ENCODE peak calls at places on chromosomes 5 and 9, in seven cellular contexts. K, T, B, Y, C, L and X are unnamed samples.

GRCh38 chr5:163846512-163846911 is 341.1 kb downstream of the MAT2B start:
- DNase-seq in T (no peak), C (no peak), Y (no peak), K (no peak), B (no peak), L (no peak), X (no peak)

GRCh38 chr5:35365756-35366155 is 135.5 kb upstream of the PRLR start:
- DNase-seq in Y (no peak), T (no peak), K (no peak), C (no peak), L (no peak), B (no peak), X (no peak)

GRCh38 chr9:109918359-109919163 is 138.6 kb downstream of the PALM2AKAP2 start:
- DNase-seq in Y (no peak), C (no peak), K (no peak), B (no peak), T (no peak), L (no peak), X (no peak)

GRCh38 chr9:69885931-69886330 is 65.3 kb downstream of the CFAP95 start:
- DNase-seq in L (no peak), B (peak), K (no peak), Y (no peak), C (no peak), T (no peak), X (no peak)

GRCh38 chr5:99543841-99544240 is 615.0 kb upstream of the CHD1 start:
- DNase-seq in C (no peak), L (no peak), B (no peak), K (no peak), T (no peak), Y (peak), X (no peak)

GRCh38 chr9:4225291-4226119 is 74.4 kb downstream of the GLIS3 start:
- DNase-seq in C (no peak), K (no peak), Y (no peak), L (no peak), T (no peak), B (peak), X (no peak)

GRCh38 chr9:2962471-2963172 is 118.7 kb upstream of the PUM3 start:
- DNase-seq in L (no peak), C (no peak), T (no peak), Y (no peak), B (no peak), K (no peak), X (no peak)

GRCh38 chr9:136022731-136023400 is 61.7 kb upstream of the UBAC1 start:
- DNase-seq in C (peak), B (no peak), L (peak), T (no peak), K (peak), Y (no peak), X (peak)

GRCh38 chr5:124060413-124061095 is 548.6 kb downstream of the CSNK1G3 start:
- DNase-seq in C (no peak), B (no peak), Y (no peak), T (no peak), K (no peak), L (no peak), X (no peak)

GRCh38 chr5:137935694-137936093 is 46.4 kb downstream of the PKD2L2 start:
- DNase-seq in Y (no peak), B (no peak), L (no peak), K (no peak), C (no peak), T (no peak), X (no peak)

GRCh38 chr9:21110708-21111576 is 30.7 kb downstream of the IFNW1 start:
- DNase-seq in B (peak), Y (peak), C (no peak), K (peak), L (no peak), T (no peak), X (no peak)

GRCh38 chr9:21505425-21506179 is 23.5 kb upstream of the IFNE start:
- DNase-seq in Y (no peak), K (no peak), C (no peak), L (no peak), T (no peak), B (no peak), X (no peak)

GRCh38 chr5:178336889-178337785 is 104.5 kb upstream of the PHYKPL start:
- DNase-seq in L (peak), K (no peak), B (no peak), Y (no peak), T (no peak), C (no peak), X (peak)

GRCh38 chr9:10704720-10705119 is 91.9 kb upstream of the PTPRD start:
- DNase-seq in L (no peak), K (no peak), Y (no peak), B (no peak), C (no peak), T (no peak), X (no peak)

GRCh38 chr9:21964925-21965385 is 29.2 kb downstream of the CDKN2A start:
- DNase-seq in B (no peak), K (peak), T (no peak), C (no peak), L (peak), Y (no peak), X (no peak)

GRCh38 chr5:160434022-160434531 is 12.4 kb downstream of the PTTG1 start:
- DNase-seq in L (no peak), B (no peak), C (no peak), K (no peak), Y (no peak), T (no peak), X (no peak)

GRCh38 chr5:36150676-36151433 is 832 bp downstream of the LMBRD2 start:
- DNase-seq in B (peak), L (no peak), K (peak), Y (no peak), T (no peak), C (no peak), X (peak)

GRCh38 chr9:19127881-19128719 is 808 bp upstream of the PLIN2 start:
- DNase-seq in L (peak), B (peak), C (peak), T (peak), Y (peak), K (peak), X (peak)

GRCh38 chr9:133527444-133527920 is 2.7 kb upstream of the MYMK start:
- DNase-seq in Y (no peak), B (no peak), C (no peak), T (no peak), L (peak), K (no peak), X (peak)

GRCh38 chr5:90528704-90529233 is 615 bp downstream of the LYSMD3 start:
- DNase-seq in C (no peak), K (no peak), Y (peak), L (no peak), T (peak), B (no peak), X (no peak)

GRCh38 chr9:14156046-14156445 is 157.9 kb downstream of the NFIB start:
- DNase-seq in Y (no peak), B (no peak), K (no peak), L (no peak), T (no peak), C (no peak), X (no peak)

GRCh38 chr9:37335238-37335637 is 87.3 kb upstream of the GRHPR start:
- DNase-seq in L (no peak), B (no peak), Y (no peak), K (no peak), C (no peak), T (no peak), X (no peak)

GRCh38 chr5:140299056-140299455 is 3.8 kb downstream of the PFDN1 start:
- DNase-seq in C (no peak), L (no peak), B (no peak), K (no peak), T (no peak), Y (no peak), X (no peak)

GRCh38 chr9:15693701-15694100 is 140.9 kb downstream of the CCDC171 start:
- DNase-seq in C (no peak), B (no peak), T (no peak), Y (no peak), K (no peak), L (no peak), X (no peak)

GRCh38 chr9:36572515-36573418 is at the start of gene MELK:
- DNase-seq in C (peak), Y (peak), T (peak), L (peak), B (peak), K (peak), X (peak)

GRCh38 chr9:16309350-16310271 is 560.9 kb downstream of the BNC2 start:
- DNase-seq in T (peak), K (no peak), C (peak), Y (peak), B (no peak), L (peak), X (peak)

GRCh38 chr5:147690595-147690994 is 91.9 kb downstream of the JAKMIP2 start:
- DNase-seq in K (no peak), T (no peak), L (no peak), C (no peak), B (peak), Y (no peak), X (no peak)

GRCh38 chr5:460413-460700 is 17.4 kb downstream of the EXOC3 start:
- DNase-seq in B (no peak), C (peak), T (peak), K (no peak), L (no peak), Y (no peak), X (no peak)

GRCh38 chr5:76401801-76402250 is 1.3 kb upstream of the IQGAP2 start:
- DNase-seq in B (no peak), T (no peak), C (no peak), L (no peak), Y (no peak), K (no peak), X (no peak)

GRCh38 chr9:98708103-98708932 is 417 bp downstream of the GABBR2 start:
- DNase-seq in C (peak), K (no peak), L (no peak), T (no peak), Y (no peak), B (peak), X (no peak)

GRCh38 chr5:67094476-67095300 is 101.9 kb downstream of the CD180 start:
- DNase-seq in T (peak), B (no peak), Y (peak), C (no peak), L (no peak), K (no peak), X (peak)
- H3K4me3 ChIP-seq in T (no peak), B (no peak), Y (no peak), C (no peak), L (no peak), K (no peak), X (no peak)

GRCh38 chr5:84239509-84239908 is 145.2 kb downstream of the EDIL3 start:
- DNase-seq in T (no peak), C (no peak), K (no peak), L (no peak), B (no peak), Y (no peak), X (no peak)

GRCh38 chr5:84248013-84248412 is 136.7 kb downstream of the EDIL3 start:
- DNase-seq in T (no peak), K (no peak), Y (no peak), L (no peak), C (no peak), B (peak), X (no peak)

GRCh38 chr5:84237126-84237525 is 147.6 kb downstream of the EDIL3 start:
- DNase-seq in C (no peak), K (no peak), B (no peak), T (no peak), Y (no peak), L (no peak), X (no peak)

DNA sequence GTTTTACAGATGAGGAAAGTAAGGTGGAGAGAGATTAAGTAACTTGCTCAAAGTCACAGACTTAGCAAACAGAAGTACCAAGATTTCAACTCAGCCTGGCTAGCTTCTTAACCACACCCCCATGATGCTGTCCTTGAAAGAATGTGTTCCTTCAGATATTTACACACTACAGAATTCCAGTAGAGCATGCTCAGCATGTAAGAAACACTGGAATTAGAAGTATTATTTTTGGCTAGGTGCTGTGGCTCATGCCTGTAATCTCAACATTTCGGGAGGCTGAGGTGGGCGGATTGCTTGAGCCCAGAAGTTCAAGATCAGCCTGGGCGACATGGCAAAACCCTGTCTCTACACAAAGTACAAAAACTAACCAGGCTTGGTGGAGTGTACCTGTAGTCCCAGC is 142.4 kb downstream of the EDIL3 start:
- DNase-seq in L (no peak), C (no peak), T (no peak), B (peak), K (no peak), Y (no peak), X (no peak)
- TF ChIP-seq POLR2A in L (no peak), C (no peak), T (no peak), B (no peak), K (no peak), Y (no peak), X (no peak)

GRCh38 chr5:73818357-73818756 is 192.4 kb downstream of the ARHGEF28 start:
- DNase-seq in B (no peak), T (no peak), Y (no peak), K (no peak), L (no peak), C (no peak), X (no peak)

GRCh38 chr5:73820321-73820720 is 194.3 kb downstream of the ARHGEF28 start:
- DNase-seq in T (no peak), Y (no peak), B (no peak), K (no peak), C (no peak), L (no peak), X (no peak)

GRCh38 chr5:73815631-73816030 is 189.6 kb downstream of the ARHGEF28 start:
- DNase-seq in T (no peak), Y (no peak), B (no peak), L (no peak), C (no peak), K (no peak), X (no peak)

GRCh38 chr5:73814234-73814846 is 188.3 kb downstream of the ARHGEF28 start:
- DNase-seq in B (no peak), T (no peak), C (no peak), K (no peak), L (no peak), Y (no peak), X (no peak)

GRCh38 chr5:73816656-73817420 is 190.8 kb downstream of the ARHGEF28 start:
- DNase-seq in L (no peak), C (no peak), K (no peak), B (no peak), T (no peak), Y (no peak), X (no peak)
- H3K4me3 ChIP-seq in L (no peak), C (no peak), K (no peak), B (no peak), T (no peak), Y (no peak), X (no peak)

GRCh38 chr9:6007770-6008168 is 7.7 kb downstream of the RANBP6 start:
- DNase-seq in C (peak), B (peak), L (peak), Y (peak), T (peak), K (peak), X (peak)
- TF ChIP-seq POLR2A in C (no peak), B (peak), L (no peak), Y (no peak), T (no peak), K (no peak), X (peak)

GRCh38 chr5:55925677-55926076 is 69.1 kb downstream of the IL6ST start:
- DNase-seq in T (no peak), K (no peak), Y (no peak), C (no peak), B (peak), L (no peak), X (no peak)

GRCh38 chr5:55923177-55923872 is 71.4 kb downstream of the IL6ST start:
- DNase-seq in K (no peak), C (peak), Y (no peak), B (no peak), L (no peak), T (no peak), X (peak)

GRCh38 chr5:55925181-55925580 is 69.6 kb downstream of the IL6ST start:
- DNase-seq in T (no peak), K (no peak), B (no peak), C (peak), L (no peak), Y (no peak), X (no peak)

GRCh38 chr5:55924744-55925143 is 70.0 kb downstream of the IL6ST start:
- DNase-seq in T (no peak), Y (no peak), K (no peak), L (no peak), B (no peak), C (peak), X (no peak)

GRCh38 chr5:55923873-55924500 is 70.8 kb downstream of the IL6ST start:
- DNase-seq in K (no peak), T (no peak), B (no peak), L (no peak), C (peak), Y (no peak), X (no peak)
- H3K4me3 ChIP-seq in K (no peak), T (no peak), B (no peak), L (no peak), C (no peak), Y (no peak), X (peak)

DNA sequence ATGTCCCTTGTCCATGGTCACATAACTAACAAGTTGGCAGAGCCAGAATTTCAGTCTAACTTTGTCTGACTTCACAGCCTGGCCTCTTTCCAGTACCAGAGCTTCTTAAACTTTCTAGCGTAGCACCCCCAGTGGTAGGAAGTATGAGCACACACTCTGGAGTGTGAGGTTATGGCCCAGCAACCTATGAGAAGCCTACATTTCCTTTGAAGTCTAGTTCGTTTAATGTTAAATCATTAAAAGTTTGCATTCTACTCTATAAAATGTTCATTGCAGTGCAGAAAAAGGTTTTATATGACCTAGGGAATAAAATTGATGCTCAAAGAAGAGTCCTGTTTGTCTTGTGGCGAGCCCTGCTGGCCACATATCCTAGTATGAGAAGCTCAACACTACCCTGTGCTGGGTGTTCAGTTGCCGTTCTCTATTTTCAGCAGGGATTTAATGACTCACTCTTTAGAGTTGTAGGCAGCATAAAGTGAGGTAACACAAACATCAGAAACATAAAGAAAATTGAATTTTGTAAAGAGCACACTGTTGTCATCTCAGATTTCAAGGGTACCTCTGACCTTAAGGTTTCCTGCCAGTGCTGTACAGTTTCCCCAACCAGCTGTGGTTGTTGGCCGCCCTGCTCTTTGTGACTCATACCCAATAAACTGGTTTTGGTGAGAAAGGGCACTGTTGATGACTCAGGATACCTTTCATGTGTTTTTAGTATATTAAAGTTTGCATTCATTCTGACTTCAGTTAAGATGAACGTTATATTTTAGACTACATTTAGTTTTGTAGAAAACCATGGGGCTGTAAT is 14.3 kb downstream of the MCCC2 start:
- DNase-seq in L (no peak), K (peak), Y (no peak), T (peak), B (peak), C (no peak), X (peak)
- TF ChIP-seq POLR2A in L (no peak), K (no peak), Y (no peak), T (no peak), B (no peak), C (no peak), X (no peak)

GRCh38 chr9:35350212-35350611 is 139.7 kb upstream of the RUSC2 start:
- DNase-seq in K (no peak), T (no peak), B (no peak), L (no peak), C (no peak), Y (no peak), X (no peak)
- H3K4me3 ChIP-seq in K (no peak), T (no peak), B (no peak), L (no peak), C (no peak), Y (no peak), X (no peak)

DNA sequence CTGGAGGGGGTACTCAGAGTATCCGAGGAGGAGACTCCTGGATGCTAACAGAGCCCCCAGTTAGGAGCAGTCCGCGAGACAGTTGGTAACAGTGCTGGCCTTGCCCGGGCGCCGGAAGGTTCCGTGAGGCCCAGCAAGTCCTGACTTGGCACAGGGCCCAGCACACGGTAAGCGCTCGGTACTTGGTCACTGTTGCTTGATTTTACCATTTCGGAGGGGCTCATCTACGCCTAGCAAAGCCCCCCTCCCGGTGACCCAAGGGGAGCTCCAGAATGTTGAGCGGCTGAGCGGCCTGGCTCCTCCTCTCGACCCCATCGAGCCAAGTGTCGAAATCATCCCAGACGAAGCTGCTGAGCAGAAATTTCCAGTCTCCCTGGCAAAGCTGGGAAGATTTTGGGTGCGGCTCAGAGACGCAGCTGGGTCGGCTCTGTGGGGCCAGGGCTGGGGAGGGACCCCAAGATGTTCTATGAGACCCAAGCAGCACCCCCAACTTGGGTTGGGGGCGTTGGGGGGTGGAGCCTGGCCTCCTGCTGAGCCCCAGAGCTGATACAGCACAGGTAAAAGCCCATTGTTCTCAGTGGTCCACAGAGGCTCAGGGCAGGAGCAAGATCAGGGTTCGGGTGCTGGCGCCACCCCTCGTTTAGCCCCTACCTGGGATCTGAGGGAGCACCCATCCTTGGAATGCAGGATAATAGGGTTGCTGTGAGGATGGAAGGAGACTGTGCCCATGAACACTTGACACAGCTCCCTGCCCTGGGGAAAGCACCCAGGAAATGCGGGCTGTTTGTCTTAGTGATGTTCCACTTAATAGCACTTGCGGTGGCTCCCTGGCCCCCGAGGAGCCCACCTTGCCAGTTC is 137.2 kb downstream of the C9orf50 start:
- DNase-seq in B (peak), K (peak), T (peak), C (peak), L (peak), Y (peak), X (peak)
- TF ChIP-seq POLR2A in B (no peak), K (peak), T (peak), C (no peak), L (peak), Y (peak), X (no peak)

GRCh38 chr5:78507531-78507930 is 141.0 kb downstream of the LHFPL2 start:
- DNase-seq in C (no peak), K (no peak), B (no peak), L (no peak), Y (no peak), T (no peak), X (no peak)
- H3K4me3 ChIP-seq in C (no peak), K (no peak), B (no peak), L (peak), Y (peak), T (no peak), X (no peak)